ENCODE peak calls at places on chromosomes 2 and 18, in nine cellular contexts. O is pancreas; H is PC-3; Z is sigmoid colon; L is CD4-positive, CD25-positive, alpha-beta regulatory T cell; B is tibial artery; M is ovary; R is adrenal gland; E is CD8-positive, alpha-beta T cell. D is an unnamed sample.

GRCh38 chr2:189233527-189233926 is 54.0 kb upstream of the COL5A2 start:
- DNase-seq in O (no peak), H (peak), Z (no peak), L (no peak), B (no peak), M (no peak), R (no peak), E (no peak), D (no peak)

GRCh38 chr2:207775471-207775870 is 5.8 kb upstream of the FZD5 start:
- DNase-seq in O (no peak), H (no peak), Z (no peak), L (no peak), B (no peak), M (no peak), R (no peak), E (no peak), D (no peak)

GRCh38 chr2:217650716-217651360 is 352.0 kb downstream of the TNS1 start:
- DNase-seq in O (no peak), H (peak), Z (no peak), L (no peak), B (no peak), M (no peak), R (peak), E (no peak), D (peak)

GRCh38 chr2:58594175-58594574 is 353.1 kb upstream of the FANCL start:
- DNase-seq in O (no peak), H (peak), Z (no peak), L (no peak), B (no peak), M (no peak), R (no peak), E (no peak), D (peak)

GRCh38 chr2:164430166-164430783 is 191.0 kb downstream of the GRB14 start:
- DNase-seq in O (no peak), H (peak), Z (no peak), L (no peak), B (no peak), M (no peak), R (peak), E (no peak), D (peak)

GRCh38 chr18:49561377-49562193 is at the start of gene LIPG:
- DNase-seq in O (peak), H (peak), Z (no peak), L (no peak), B (no peak), M (no peak), R (peak), E (peak), D (peak)

GRCh38 chr2:218518876-218519275 is 49.3 kb downstream of the USP37 start:
- DNase-seq in O (no peak), H (no peak), Z (no peak), L (no peak), B (no peak), M (no peak), R (no peak), E (no peak), D (no peak)

GRCh38 chr2:68719912-68720311 is 14.7 kb upstream of the ARHGAP25 start:
- DNase-seq in O (no peak), H (no peak), Z (no peak), L (no peak), B (no peak), M (no peak), R (no peak), E (no peak), D (no peak)

GRCh38 chr2:44906972-44907371 is 34.5 kb upstream of the SIX3 start:
- DNase-seq in O (no peak), H (no peak), Z (no peak), L (no peak), B (no peak), M (no peak), R (no peak), E (no peak), D (peak)

GRCh38 chr18:80119111-80119510 is 10.0 kb downstream of the ADNP2 start:
- DNase-seq in O (no peak), H (no peak), Z (no peak), L (no peak), B (no peak), M (no peak), R (no peak), E (no peak), D (no peak)

GRCh38 chr2:157840568-157841156 is 35.5 kb downstream of the ACVR1 start:
- DNase-seq in O (peak), H (no peak), Z (no peak), L (no peak), B (peak), M (peak), R (no peak), E (no peak), D (peak)

GRCh38 chr2:214376631-214377624 is 33.9 kb upstream of the VWC2L start:
- DNase-seq in O (no peak), H (peak), Z (no peak), L (no peak), B (no peak), M (no peak), R (no peak), E (no peak), D (no peak)

GRCh38 chr2:231711677-231712461 is 3.5 kb downstream of the PTMA start:
- DNase-seq in O (no peak), H (no peak), Z (no peak), L (peak), B (no peak), M (peak), R (no peak), E (no peak), D (no peak)

GRCh38 chr2:11697103-11697871 is 27.3 kb upstream of the NTSR2 start:
- DNase-seq in O (no peak), H (peak), Z (peak), L (no peak), B (peak), M (peak), R (no peak), E (no peak), D (no peak)

GRCh38 chr2:226583715-226584114 is 215.9 kb downstream of the IRS1 start:
- DNase-seq in O (no peak), H (peak), Z (no peak), L (no peak), B (no peak), M (no peak), R (no peak), E (no peak), D (no peak)

GRCh38 chr18:63098014-63098981 is 221.3 kb downstream of the BCL2 start:
- DNase-seq in O (no peak), H (no peak), Z (no peak), L (no peak), B (no peak), M (no peak), R (no peak), E (peak), D (no peak)

GRCh38 chr2:206615417-206616089 is 26.7 kb upstream of the FAM237A start:
- DNase-seq in O (no peak), H (no peak), Z (no peak), L (no peak), B (no peak), M (no peak), R (peak), E (no peak), D (no peak)

GRCh38 chr2:28404086-28404485 is 11.4 kb downstream of the FOSL2 start:
- DNase-seq in O (no peak), H (no peak), Z (peak), L (no peak), B (peak), M (peak), R (no peak), E (no peak), D (no peak)

GRCh38 chr18:71105078-71105819 is 816.4 kb downstream of the SOCS6 start:
- DNase-seq in O (no peak), H (peak), Z (no peak), L (no peak), B (peak), M (no peak), R (no peak), E (no peak), D (peak)

GRCh38 chr18:36074435-36074834 is 7.1 kb upstream of the RPRD1A start:
- DNase-seq in O (no peak), H (no peak), Z (no peak), L (no peak), B (no peak), M (no peak), R (no peak), E (no peak), D (no peak)

GRCh38 chr2:96945011-96945410 is 41.4 kb downstream of the FAM178B start:
- DNase-seq in O (no peak), H (no peak), Z (no peak), L (no peak), B (no peak), M (no peak), R (no peak), E (no peak), D (peak)

GRCh38 chr2:228268756-228269155 is 87.3 kb upstream of the SPHKAP start:
- DNase-seq in O (no peak), H (no peak), Z (no peak), L (no peak), B (no peak), M (no peak), R (no peak), E (no peak), D (no peak)

GRCh38 chr2:37585295-37585908 is 86.0 kb downstream of the CDC42EP3 start:
- DNase-seq in O (peak), H (peak), Z (no peak), L (no peak), B (no peak), M (peak), R (no peak), E (no peak), D (peak)

GRCh38 chr2:226585130-226585561 is 214.5 kb downstream of the IRS1 start:
- DNase-seq in O (no peak), H (no peak), Z (no peak), L (no peak), B (no peak), M (no peak), R (no peak), E (no peak), D (no peak)

GRCh38 chr2:191917430-191917881 is 70.6 kb upstream of the CAVIN2 start:
- DNase-seq in O (no peak), H (no peak), Z (no peak), L (no peak), B (no peak), M (no peak), R (peak), E (no peak), D (no peak)

GRCh38 chr2:9739508-9739907 is 103.8 kb upstream of the TAF1B start:
- DNase-seq in O (peak), H (no peak), Z (peak), L (no peak), B (peak), M (peak), R (peak), E (peak), D (no peak)

GRCh38 chr2:64404002-64404731 is 49.8 kb upstream of the LGALSL start:
- DNase-seq in O (peak), H (peak), Z (peak), L (no peak), B (peak), M (peak), R (peak), E (no peak), D (peak)

GRCh38 chr18:37450434-37451133 is 115.0 kb downstream of the CELF4 start:
- DNase-seq in O (no peak), H (no peak), Z (peak), L (no peak), B (no peak), M (peak), R (peak), E (no peak), D (peak)

GRCh38 chr2:169892951-169893350 is 65.7 kb downstream of the UBR3 start:
- DNase-seq in O (no peak), H (no peak), Z (no peak), L (no peak), B (no peak), M (no peak), R (no peak), E (no peak), D (no peak)

GRCh38 chr2:97935719-97936161 is 60.0 kb downstream of the TMEM131 start:
- DNase-seq in O (no peak), H (peak), Z (no peak), L (no peak), B (no peak), M (no peak), R (no peak), E (no peak), D (peak)

GRCh38 chr2:143841935-143842334 is 678.0 kb downstream of the ZEB2 start:
- DNase-seq in O (no peak), H (peak), Z (no peak), L (no peak), B (no peak), M (no peak), R (no peak), E (no peak), D (no peak)

GRCh38 chr2:88218971-88219370 is 48.8 kb downstream of the THNSL2 start:
- DNase-seq in O (no peak), H (no peak), Z (no peak), L (no peak), B (no peak), M (no peak), R (no peak), E (no peak), D (no peak)

GRCh38 chr18:55968550-55968949 is 380.6 kb upstream of the TCF4 start:
- DNase-seq in O (no peak), H (peak), Z (no peak), L (no peak), B (no peak), M (no peak), R (no peak), E (no peak), D (no peak)

GRCh38 chr18:55974521-55974920 is 386.5 kb upstream of the TCF4 start:
- DNase-seq in O (no peak), H (no peak), Z (no peak), L (no peak), B (no peak), M (no peak), R (no peak), E (no peak), D (no peak)
- H3K27ac ChIP-seq in O (no peak), H (no peak), Z (no peak), L (no peak), B (no peak), M (no peak), R (no peak), E (no peak), D (no peak)

DNA sequence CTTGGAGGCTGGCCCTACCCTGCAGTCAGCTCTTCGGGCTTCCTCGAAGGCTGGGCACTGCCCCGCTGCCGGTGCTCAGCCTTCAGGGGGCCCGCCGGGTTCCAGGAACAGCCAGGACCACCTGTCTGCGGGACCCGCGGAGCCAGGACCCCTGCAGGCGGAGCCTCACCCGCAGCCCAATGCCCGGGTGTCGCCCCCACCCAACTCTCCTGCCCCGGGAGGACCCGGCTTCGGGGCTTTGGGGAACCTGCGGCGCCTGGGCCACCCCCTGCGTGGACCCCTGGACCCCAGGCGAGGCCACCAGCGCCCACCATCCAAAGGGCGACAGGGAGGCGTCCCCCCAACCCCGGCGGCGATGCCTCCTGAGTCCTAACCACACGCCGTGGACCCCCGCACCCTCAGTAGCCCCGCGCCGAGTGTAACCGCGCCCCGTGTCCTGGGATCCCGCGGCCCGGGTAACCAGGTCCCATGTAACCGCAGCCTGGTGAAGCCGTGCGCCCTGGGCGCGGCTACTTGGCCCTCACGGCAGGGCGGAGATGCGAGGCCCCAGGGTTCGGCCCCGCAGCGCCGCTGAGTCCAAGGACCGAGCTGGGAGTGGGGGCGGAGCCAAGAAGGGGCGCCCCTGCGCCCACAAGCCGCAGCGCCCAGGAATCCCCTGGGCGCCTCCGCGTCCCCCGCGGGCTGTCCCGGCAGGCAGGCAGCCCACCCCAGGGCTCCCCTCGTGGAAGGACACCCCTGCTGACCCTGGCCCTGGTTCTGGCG is 11.0 kb upstream of the UBE2F start:
- DNase-seq in O (no peak), H (no peak), Z (no peak), L (no peak), B (peak), M (no peak), R (no peak), E (no peak), D (no peak)
- H3K4me3 ChIP-seq in O (no peak), H (no peak), Z (no peak), L (no peak), B (no peak), M (peak), R (no peak), E (no peak), D (no peak)

DNA sequence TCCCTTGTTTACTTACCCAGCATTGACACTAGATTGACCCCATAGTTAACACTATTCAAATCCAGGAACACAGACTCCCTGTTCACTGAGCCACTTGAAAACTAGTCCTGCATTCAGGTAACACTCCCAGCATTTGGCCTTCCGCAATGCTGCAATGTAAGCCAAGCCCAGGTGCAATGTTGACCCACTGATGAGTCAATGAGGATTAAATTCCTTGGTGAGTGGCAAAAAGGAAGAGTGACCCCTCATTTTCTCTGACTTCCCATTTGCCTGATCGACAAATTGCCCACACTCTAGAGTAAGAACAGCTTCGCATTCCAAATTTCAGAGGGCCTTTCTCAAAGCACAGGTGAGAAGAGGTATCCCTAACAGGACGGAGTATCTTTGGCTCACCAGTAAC is 251.9 kb downstream of the FBXO15 start:
- DNase-seq in O (no peak), H (peak), Z (no peak), L (no peak), B (no peak), M (no peak), R (no peak), E (no peak), D (no peak)
- H3K27ac ChIP-seq in O (no peak), H (peak), Z (no peak), L (no peak), B (no peak), M (no peak), R (no peak), E (no peak), D (no peak)

DNA sequence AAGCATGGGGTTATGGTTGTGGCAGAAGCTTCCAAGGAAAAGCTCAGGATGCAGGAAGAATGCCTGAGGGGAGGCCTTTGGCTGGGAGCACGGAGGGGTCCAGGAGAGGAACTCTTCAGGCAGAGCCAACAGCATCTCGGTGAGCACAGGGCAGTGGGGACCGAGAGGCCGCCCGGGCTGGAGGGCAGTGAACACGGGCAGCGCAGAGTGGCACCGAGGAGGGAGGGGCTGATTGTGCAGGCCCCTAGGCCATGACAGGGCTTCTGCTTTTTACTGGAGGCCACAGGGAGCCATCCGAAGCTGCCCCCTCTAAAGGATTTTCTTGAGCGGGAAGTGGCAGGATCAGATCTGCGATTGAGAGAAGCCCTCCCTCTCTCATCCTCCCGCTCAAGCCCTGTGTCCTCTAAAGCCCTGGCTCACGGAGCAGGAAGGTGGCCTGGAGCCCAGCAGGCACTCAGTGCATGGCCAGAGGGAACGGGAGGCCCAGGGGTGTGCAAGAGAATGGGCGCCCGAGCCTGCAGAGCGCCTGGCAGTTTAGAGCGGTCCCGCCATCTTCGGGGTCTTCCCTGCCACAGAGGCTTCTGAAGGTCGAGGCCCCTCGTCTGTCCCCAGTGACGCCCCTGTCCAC is 110.0 kb upstream of the STON1 start:
- DNase-seq in O (no peak), H (no peak), Z (no peak), L (no peak), B (no peak), M (no peak), R (no peak), E (no peak), D (no peak)
- H3K4me3 ChIP-seq in O (no peak), H (no peak), Z (no peak), L (no peak), B (no peak), M (no peak), R (no peak), E (no peak), D (no peak)

GRCh38 chr2:134668821-134669220 is 50.0 kb downstream of the TMEM163 start:
- DNase-seq in O (no peak), H (no peak), Z (no peak), L (peak), B (no peak), M (no peak), R (no peak), E (peak), D (peak)

GRCh38 chr2:134667541-134667940 is 51.3 kb downstream of the TMEM163 start:
- DNase-seq in O (no peak), H (peak), Z (no peak), L (no peak), B (no peak), M (no peak), R (no peak), E (no peak), D (no peak)

GRCh38 chr2:134671498-134671897 is 47.3 kb downstream of the TMEM163 start:
- DNase-seq in O (no peak), H (peak), Z (no peak), L (no peak), B (no peak), M (no peak), R (no peak), E (no peak), D (no peak)

GRCh38 chr2:134669731-134670669 is 48.8 kb downstream of the TMEM163 start:
- DNase-seq in O (peak), H (no peak), Z (no peak), L (peak), B (no peak), M (peak), R (peak), E (peak), D (no peak)

GRCh38 chr2:134670955-134671354 is 47.8 kb downstream of the TMEM163 start:
- DNase-seq in O (peak), H (peak), Z (no peak), L (no peak), B (no peak), M (peak), R (peak), E (peak), D (no peak)
- H3K27ac ChIP-seq in O (peak), H (no peak), Z (no peak), L (peak), B (no peak), M (no peak), R (no peak), E (peak), D (no peak)

GRCh38 chr18:28176674-28176932 is 327 bp downstream of the CDH2 start:
- DNase-seq in O (no peak), H (peak), Z (no peak), L (no peak), B (no peak), M (peak), R (no peak), E (no peak), D (peak)
- H3K4me3 ChIP-seq in O (no peak), H (peak), Z (peak), L (no peak), B (peak), M (peak), R (peak), E (no peak), D (peak)

GRCh38 chr18:55280515-55280914 is 307.5 kb downstream of the TCF4 start:
- DNase-seq in O (no peak), H (no peak), Z (no peak), L (no peak), B (no peak), M (no peak), R (no peak), E (no peak), D (peak)
- H3K27ac ChIP-seq in O (no peak), H (no peak), Z (no peak), L (no peak), B (no peak), M (no peak), R (no peak), E (no peak), D (peak)